ENCODE peak calls at places on chromosome 15, in nine cellular contexts. R, W, M, N, H, C, Y, O and L are unnamed samples. For H3K4me1, the result is how much of the 10 kb centered on the place peaks cover.

GRCh38 chr15:78082106-78082742 is 4.7 kb upstream of the TBC1D2B start:
- DNase-seq in R (no peak), W (no peak), M (no peak), N (peak), H (peak), C (no peak), Y (no peak), O (no peak), L (no peak)

GRCh38 chr15:57135800-57136199 is 217.4 kb downstream of the TCF12 start:
- DNase-seq in R (no peak), W (no peak), M (no peak), N (no peak), H (no peak), C (no peak), Y (no peak), O (no peak), L (no peak)

GRCh38 chr15:28936481-28936881 is 50.7 kb downstream of the APBA2 start:
- DNase-seq in R (no peak), W (no peak), M (no peak), N (no peak), H (no peak), C (no peak), Y (no peak), O (no peak), L (no peak)

GRCh38 chr15:87365221-87365620 is 891.3 kb downstream of the NTRK3 start:
- DNase-seq in R (no peak), W (no peak), M (no peak), N (peak), H (no peak), C (no peak), Y (no peak), O (no peak), L (no peak)

GRCh38 chr15:70195808-70196304 is 98.1 kb upstream of the TLE3 start:
- DNase-seq in R (peak), W (peak), M (peak), N (peak), H (peak), C (peak), Y (no peak), O (peak), L (peak)

GRCh38 chr15:75597667-75598341 is 18.7 kb upstream of the PTPN9 start:
- DNase-seq in R (no peak), W (no peak), M (peak), N (no peak), H (peak), C (no peak), Y (no peak), O (no peak), L (no peak)

GRCh38 chr15:39592500-39592899 is 11.6 kb downstream of the THBS1 start:
- DNase-seq in R (no peak), W (no peak), M (no peak), N (peak), H (no peak), C (no peak), Y (no peak), O (no peak), L (no peak)

GRCh38 chr15:78224024-78224413 is 10.3 kb downstream of the ACSBG1 start:
- DNase-seq in R (no peak), W (no peak), M (no peak), N (no peak), H (no peak), C (no peak), Y (no peak), O (no peak), L (no peak)

GRCh38 chr15:79769081-79769481 is 127.7 kb downstream of the MTHFS start:
- DNase-seq in R (no peak), W (no peak), M (no peak), N (no peak), H (no peak), C (no peak), Y (no peak), O (no peak), L (no peak)

GRCh38 chr15:31276596-31277298 is 49.9 kb upstream of the KLF13 start:
- DNase-seq in R (no peak), W (peak), M (no peak), N (no peak), H (peak), C (no peak), Y (no peak), O (no peak), L (no peak)

GRCh38 chr15:77738441-77739437 is 106.0 kb upstream of the LINGO1 start:
- DNase-seq in R (no peak), W (no peak), M (no peak), N (no peak), H (no peak), C (no peak), Y (no peak), O (no peak), L (no peak)

GRCh38 chr15:94026458-94026967 is 204.8 kb upstream of the MCTP2 start:
- DNase-seq in R (no peak), W (no peak), M (no peak), N (peak), H (no peak), C (no peak), Y (no peak), O (peak), L (no peak)

GRCh38 chr15:34616613-34617012 is 33.2 kb upstream of the GOLGA8B start:
- DNase-seq in R (no peak), W (peak), M (peak), N (peak), H (no peak), C (no peak), Y (no peak), O (no peak), L (no peak)

GRCh38 chr15:91152896-91153581 is 53.0 kb downstream of the SV2B start:
- DNase-seq in R (no peak), W (no peak), M (no peak), N (no peak), H (no peak), C (no peak), Y (no peak), O (no peak), L (no peak)

GRCh38 chr15:31304736-31305365 is 21.8 kb upstream of the KLF13 start:
- DNase-seq in R (no peak), W (no peak), M (no peak), N (no peak), H (peak), C (no peak), Y (no peak), O (no peak), L (no peak)

GRCh38 chr15:56356616-56357015 is 8.6 kb upstream of the TEX9 start:
- DNase-seq in R (no peak), W (no peak), M (no peak), N (no peak), H (no peak), C (no peak), Y (no peak), O (no peak), L (no peak)

GRCh38 chr15:93837450-93837849 is 393.9 kb upstream of the MCTP2 start:
- DNase-seq in R (no peak), W (no peak), M (no peak), N (no peak), H (no peak), C (no peak), Y (no peak), O (no peak), L (no peak)

GRCh38 chr15:68554716-68555347 is 24.0 kb upstream of the CORO2B start:
- DNase-seq in R (no peak), W (no peak), M (no peak), N (no peak), H (no peak), C (no peak), Y (no peak), O (no peak), L (no peak)
- H3K4me1 ChIP-seq in R (under half), W (under half), M (under half), N (under half), H (under half), C (under half), Y (under half), O (under half), L (under half)

DNA sequence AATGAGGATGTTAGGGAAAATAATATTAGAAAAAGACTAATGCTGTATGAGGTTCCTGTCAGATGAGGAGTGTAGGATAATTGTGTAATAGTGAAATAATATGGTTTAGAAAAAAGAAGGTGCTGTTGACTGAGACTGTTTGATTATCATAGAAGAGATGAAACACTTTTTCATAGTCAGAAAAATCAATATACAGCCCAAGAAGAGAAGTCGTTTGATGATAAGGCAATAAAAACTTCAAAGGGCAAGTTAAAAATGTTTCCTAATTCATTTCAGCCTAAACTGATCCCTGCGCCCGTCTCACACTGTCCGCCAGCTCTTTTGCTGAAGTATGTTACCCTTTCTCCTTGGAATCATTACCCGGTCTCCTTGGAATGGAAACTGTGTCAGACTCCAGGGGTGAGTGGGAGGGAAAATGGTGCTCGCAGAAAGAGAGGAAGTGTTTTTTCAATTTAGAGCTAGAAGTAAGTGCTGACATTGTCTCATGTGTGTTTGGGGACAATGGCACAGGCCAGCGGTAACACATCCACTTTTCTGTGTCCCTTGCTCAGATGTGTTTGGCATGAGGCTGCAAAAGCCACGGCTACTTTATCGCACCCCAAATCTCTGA is 23.6 kb downstream of the DUT start:
- DNase-seq in R (no peak), W (no peak), M (no peak), N (peak), H (no peak), C (no peak), Y (no peak), O (no peak), L (no peak)
- H3K4me3 ChIP-seq in R (no peak), W (no peak), M (no peak), N (no peak), H (no peak), C (no peak), Y (no peak), O (no peak), L (no peak)

GRCh38 chr15:62021991-62022600 is 38.2 kb downstream of the VPS13C start:
- DNase-seq in R (no peak), W (no peak), M (no peak), N (no peak), H (no peak), C (no peak), Y (no peak), O (no peak), L (no peak)
- TF ChIP-seq CTCF in R (no peak), W (no peak), M (peak), N (no peak), H (no peak), C (no peak), Y (peak), O (no peak), L (no peak)

GRCh38 chr15:99126930-99127329 is 22.1 kb downstream of the SYNM start:
- DNase-seq in R (no peak), W (no peak), M (no peak), N (no peak), H (peak), C (no peak), Y (no peak), O (no peak), L (peak)
- H3K4me1 ChIP-seq in R (half or more), W (half or more), M (under half), N (under half), H (under half), C (under half), Y (under half), O (under half), L (under half)

GRCh38 chr15:40926659-40927496 is 2.3 kb upstream of the DLL4 start:
- DNase-seq in R (no peak), W (no peak), M (no peak), N (no peak), H (no peak), C (no peak), Y (no peak), O (no peak), L (no peak)
- H3K4me3 ChIP-seq in R (no peak), W (peak), M (no peak), N (no peak), H (peak), C (no peak), Y (no peak), O (no peak), L (no peak)

GRCh38 chr15:64148168-64148567 is 3.4 kb upstream of the SNX22 start:
- DNase-seq in R (no peak), W (no peak), M (no peak), N (no peak), H (no peak), C (no peak), Y (no peak), O (no peak), L (no peak)

GRCh38 chr15:64150236-64150578 is 1.3 kb upstream of the SNX22 start:
- DNase-seq in R (no peak), W (no peak), M (no peak), N (no peak), H (no peak), C (no peak), Y (no peak), O (no peak), L (no peak)

GRCh38 chr15:64151727-64152506 is at the start of gene SNX22:
- DNase-seq in R (peak), W (no peak), M (no peak), N (no peak), H (no peak), C (no peak), Y (no peak), O (no peak), L (peak)

GRCh38 chr15:64148581-64148980 is 3.0 kb upstream of the SNX22 start:
- DNase-seq in R (no peak), W (no peak), M (no peak), N (no peak), H (no peak), C (no peak), Y (no peak), O (no peak), L (no peak)

DNA sequence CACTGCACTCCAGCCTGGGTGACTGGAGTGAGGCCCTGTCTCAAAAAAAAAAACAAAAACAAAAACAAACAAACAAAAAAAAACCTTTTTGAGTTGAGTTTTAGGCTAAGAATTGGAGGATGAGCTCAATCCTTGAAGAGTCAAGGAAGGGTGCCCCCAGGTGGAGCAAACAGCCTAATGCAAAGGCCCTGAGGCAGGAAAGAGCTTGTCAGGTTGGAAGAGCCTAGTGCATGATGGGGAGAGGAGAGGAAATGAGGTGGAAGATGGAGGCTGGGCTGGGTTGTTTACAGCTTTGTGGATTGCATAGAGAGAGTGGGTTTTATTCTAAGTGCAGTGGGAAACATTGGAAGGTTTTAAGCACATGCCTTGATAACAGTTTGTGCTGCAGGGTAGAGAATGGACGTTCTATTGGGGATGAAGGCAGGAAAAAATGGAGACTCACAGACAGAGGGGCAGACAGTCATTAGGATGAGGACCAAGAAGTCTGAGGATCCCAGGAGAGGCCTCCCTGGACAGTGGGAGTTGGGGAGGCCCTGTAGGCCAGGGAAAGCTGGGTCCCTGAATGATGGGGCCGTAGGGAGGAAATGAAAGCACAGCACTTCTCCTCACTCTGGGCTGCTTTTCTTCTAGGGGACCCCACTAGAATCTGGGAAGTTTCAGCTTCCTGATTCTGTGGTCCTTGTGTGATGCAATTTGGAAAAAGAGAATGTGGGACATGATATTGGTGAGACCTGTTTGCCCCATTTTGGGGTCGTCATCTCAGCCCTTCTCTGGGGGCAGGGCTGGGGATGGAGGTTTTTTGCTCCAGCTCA is 1.9 kb upstream of the SNX22 start:
- DNase-seq in R (no peak), W (no peak), M (peak), N (no peak), H (no peak), C (no peak), Y (no peak), O (no peak), L (no peak)
- TF ChIP-seq CTCF in R (no peak), W (no peak), M (peak), N (peak), H (no peak), C (no peak), Y (no peak), O (no peak), L (peak)